ENCODE peak calls at places on chromosomes 4 and X, in ten cellular contexts. N, H, M, B, A, R, U, V, W and F are unnamed samples.

GRCh38 chr4:185201983-185202962 is 1.5 kb downstream of the CFAP97 start:
- DNase-seq in N (no peak), H (peak; percentile 93), M (peak; percentile 24), B (peak; percentile 37), A (no peak), R (peak; percentile 42), U (no peak), V (no peak), W (no peak), F (no peak)

GRCh38 chr4:101806914-101807313 is 16.4 kb downstream of the BANK1 start:
- DNase-seq in N (peak; percentile 4), H (no peak), M (no peak), B (no peak), A (no peak), R (no peak), U (no peak), V (peak; percentile 30), W (peak; percentile 1), F (no peak)

GRCh38 chr4:186743261-186743660 is 19.6 kb upstream of the FAT1 start:
- DNase-seq in N (no peak), H (no peak), M (no peak), B (no peak), A (no peak), R (no peak), U (no peak), V (no peak), W (no peak), F (no peak)

GRCh38 chr4:174198396-174199179 is 84.9 kb downstream of the FBXO8 start:
- DNase-seq in N (no peak), H (peak; percentile 49), M (no peak), B (no peak), A (no peak), R (peak; percentile 90), U (no peak), V (no peak), W (no peak), F (no peak)

GRCh38 chr4:15345134-15345533 is 82.7 kb upstream of the C1QTNF7 start:
- DNase-seq in N (no peak), H (no peak), M (no peak), B (no peak), A (no peak), R (no peak), U (no peak), V (no peak), W (no peak), F (no peak)

GRCh38 chr4:103498161-103499070 is 221.4 kb downstream of the TACR3 start:
- DNase-seq in N (no peak), H (peak; percentile 43), M (no peak), B (no peak), A (no peak), R (peak; percentile 4), U (no peak), V (no peak), W (no peak), F (no peak)

GRCh38 chr4:177308842-177309524 is 691 bp upstream of the NEIL3 start:
- DNase-seq in N (no peak), H (peak; percentile 58), M (no peak), B (no peak), A (no peak), R (no peak), U (no peak), V (no peak), W (no peak), F (no peak)

GRCh38 chrX:23820235-23820782 is 37.3 kb downstream of the SAT1 start:
- DNase-seq in N (no peak), H (no peak), M (no peak), B (no peak), A (no peak), R (no peak), U (no peak), V (no peak), W (no peak), F (no peak)

GRCh38 chr4:21765810-21766407 is 182.7 kb downstream of the KCNIP4 start:
- DNase-seq in N (no peak), H (no peak), M (peak; percentile 2), B (peak; percentile 4), A (no peak), R (peak; percentile 29), U (peak; percentile 32), V (no peak), W (peak; percentile 34), F (peak; percentile 43)

GRCh38 chr4:118968006-118968405 is 79.4 kb downstream of the SYNPO2 start:
- DNase-seq in N (peak; percentile 9), H (peak; percentile 70), M (no peak), B (no peak), A (no peak), R (peak; percentile 87), U (no peak), V (no peak), W (no peak), F (no peak)

GRCh38 chr4:53128959-53129358 is 236.9 kb downstream of the SCFD2 start:
- DNase-seq in N (no peak), H (no peak), M (no peak), B (no peak), A (no peak), R (no peak), U (peak; percentile 13), V (no peak), W (no peak), F (no peak)

GRCh38 chr4:173403051-173403450 is 4.1 kb upstream of the SCRG1 start:
- DNase-seq in N (no peak), H (peak; percentile 44), M (no peak), B (no peak), A (no peak), R (peak; percentile 39), U (no peak), V (no peak), W (no peak), F (no peak)